ENCODE peak calls at places on chromosomes 16 and 17, in four cellular contexts. U, D, N and Q are unnamed samples.

GRCh38 chr17:1030684-1031557 is 34.0 kb downstream of the TIMM22 start:
- DNase-seq in U (no peak), D (peak), N (no peak), Q (no peak)

GRCh38 chr17:55496094-55496881 is 15.0 kb downstream of the SMIM36 start:
- DNase-seq in U (no peak), D (no peak), N (no peak), Q (no peak)

GRCh38 chr16:57667526-57668258 is 414 bp upstream of the ADGRG3 start:
- DNase-seq in U (no peak), D (no peak), N (no peak), Q (no peak)

GRCh38 chr16:1858189-1858588 is 13.8 kb downstream of the MEIOB start:
- DNase-seq in U (no peak), D (no peak), N (no peak), Q (no peak)

GRCh38 chr17:55601874-55602364 is 90.7 kb upstream of the SMIM36 start:
- DNase-seq in U (peak), D (no peak), N (no peak), Q (no peak)

GRCh38 chr17:28747046-28747691 is 3.4 kb downstream of the TRAF4 start:
- DNase-seq in U (no peak), D (no peak), N (no peak), Q (no peak)

GRCh38 chr16:14289692-14290340 is 218.7 kb downstream of the MRTFB start:
- DNase-seq in U (peak), D (no peak), N (no peak), Q (no peak)

GRCh38 chr17:1143573-1143972 is 36.2 kb downstream of the ABR start:
- DNase-seq in U (no peak), D (no peak), N (no peak), Q (no peak)

GRCh38 chr17:80952291-80952690 is 39.4 kb upstream of the CHMP6 start:
- DNase-seq in U (no peak), D (peak), N (no peak), Q (no peak)

GRCh38 chr17:49162866-49163265 is 30.3 kb downstream of the B4GALNT2 start:
- DNase-seq in U (no peak), D (no peak), N (no peak), Q (no peak)

GRCh38 chr16:17072104-17072503 is 398.7 kb downstream of the XYLT1 start:
- DNase-seq in U (no peak), D (no peak), N (no peak), Q (no peak)

GRCh38 chr17:59839646-59840328 is 53.0 kb downstream of the TUBD1 start:
- DNase-seq in U (no peak), D (no peak), N (no peak), Q (no peak)

GRCh38 chr16:84266451-84266850 is 26.6 kb upstream of the KCNG4 start:
- DNase-seq in U (peak), D (no peak), N (no peak), Q (peak)

GRCh38 chr16:29678691-29679267 is at the start of gene QPRT:
- DNase-seq in U (no peak), D (peak), N (no peak), Q (no peak)

GRCh38 chr17:16622540-16623277 is 30.9 kb downstream of the ZNF624 start:
- DNase-seq in U (no peak), D (no peak), N (no peak), Q (no peak)

GRCh38 chr17:32739722-32740121 is 137.2 kb downstream of the MYO1D start:
- DNase-seq in U (no peak), D (no peak), N (no peak), Q (no peak)

GRCh38 chr17:46841561-46842379 is 9.6 kb upstream of the WNT9B start:
- DNase-seq in U (no peak), D (no peak), N (no peak), Q (no peak)

GRCh38 chr17:55426851-55427586 is 5.4 kb upstream of the MMD start:
- DNase-seq in U (no peak), D (no peak), N (no peak), Q (no peak)

GRCh38 chr17:3974138-3974687 is 10.0 kb upstream of the ATP2A3 start:
- DNase-seq in U (no peak), D (no peak), N (no peak), Q (no peak)

GRCh38 chr17:74151551-74152315 is 51.7 kb upstream of the RPL38 start:
- DNase-seq in U (no peak), D (no peak), N (no peak), Q (no peak)

GRCh38 chr17:17443173-17443572 is 33.6 kb upstream of the MED9 start:
- DNase-seq in U (no peak), D (no peak), N (no peak), Q (no peak)

GRCh38 chr16:88060524-88061219 is 109.4 kb downstream of the BANP start:
- DNase-seq in U (no peak), D (no peak), N (no peak), Q (no peak)
- TF ChIP-seq CTCF in U (peak), D (no peak), N (no peak), Q (peak)

GRCh38 chr17:75783069-75783783 is 1.4 kb upstream of the UNK start:
- DNase-seq in U (peak), D (no peak), N (no peak), Q (peak)
- H3K4me3 ChIP-seq in U (no peak), D (no peak), N (no peak), Q (no peak)

GRCh38 chr17:76736349-76737081 is 616 bp downstream of the SRSF2 start:
- DNase-seq in U (no peak), D (peak), N (no peak), Q (no peak)
- TF ChIP-seq CTCF in U (no peak), D (peak), N (peak), Q (peak)

DNA sequence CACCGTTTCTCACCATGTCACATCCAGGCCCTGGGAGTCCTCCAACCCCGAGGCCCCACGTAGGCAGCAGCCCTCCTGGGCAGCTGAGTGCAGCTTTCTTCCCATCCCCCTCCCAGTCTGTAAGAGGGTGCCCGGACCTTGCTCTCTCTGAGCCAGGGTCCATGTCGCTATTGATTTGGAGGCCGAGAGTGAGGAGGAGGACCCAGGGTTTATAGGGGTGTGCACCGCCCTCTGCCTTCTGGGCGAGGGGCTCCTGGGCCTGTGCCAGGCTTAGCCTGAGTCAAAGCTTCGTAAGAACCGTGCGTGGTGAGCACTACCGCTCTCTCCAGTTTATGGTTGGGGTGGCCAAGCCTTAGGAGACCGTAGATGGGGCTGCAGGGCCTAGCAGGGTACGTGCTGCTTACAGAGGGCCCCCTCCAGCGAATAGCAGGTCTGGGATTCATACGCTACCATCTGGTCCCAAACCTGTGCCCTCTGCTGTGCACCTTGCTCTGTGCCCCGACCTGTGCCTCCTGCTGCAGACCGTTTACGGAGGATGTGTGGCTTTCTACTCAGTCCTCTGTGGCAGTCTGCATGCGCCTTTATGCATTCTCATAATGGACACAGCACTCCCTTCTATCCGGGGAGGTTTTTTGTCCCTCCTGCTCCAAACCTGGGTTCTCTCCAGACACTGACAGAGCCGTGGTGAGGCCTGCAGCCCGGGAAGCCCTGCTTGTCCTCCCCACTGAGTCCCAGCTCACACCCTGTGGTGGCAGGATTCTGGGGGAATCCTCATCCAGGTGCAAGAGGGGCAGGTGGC is 54.7 kb downstream of the PGS1 start:
- DNase-seq in U (no peak), D (no peak), N (no peak), Q (no peak)
- H3K4me3 ChIP-seq in U (no peak), D (no peak), N (no peak), Q (no peak)